ENCODE peak calls at places on chromosome 14, in five cellular contexts. One of them, this sample, is unnamed.

GRCh38 chr14:99628832-99629618 is 15.9 kb upstream of the HHIPL1 start:
- DNase-seq in GM12865: peak
- DNase-seq in A673: peak
- DNase-seq in stomach: peak
- DNase-seq in spleen: peak
- DNase-seq in this sample: peak

GRCh38 chr14:65132855-65133254 is 30.5 kb upstream of the MAX start:
- DNase-seq in stomach: no peak
- DNase-seq in GM12865: no peak
- DNase-seq in spleen: no peak
- DNase-seq in A673: no peak
- DNase-seq in this sample: no peak

GRCh38 chr14:104743461-104744380 is 9.2 kb upstream of the SIVA1 start:
- DNase-seq in A673: no peak
- DNase-seq in GM12865: no peak
- DNase-seq in stomach: no peak
- DNase-seq in spleen: peak
- DNase-seq in this sample: peak

GRCh38 chr14:73176673-73177072 is 40.4 kb downstream of the PSEN1 start:
- DNase-seq in GM12865: no peak
- DNase-seq in spleen: no peak
- DNase-seq in stomach: no peak
- DNase-seq in A673: no peak
- DNase-seq in this sample: peak

GRCh38 chr14:68856572-68856971 is 63.7 kb upstream of the ZFP36L1 start:
- DNase-seq in stomach: no peak
- DNase-seq in spleen: no peak
- DNase-seq in GM12865: no peak
- DNase-seq in A673: no peak
- DNase-seq in this sample: peak

GRCh38 chr14:103594265-103594664 is 31.5 kb downstream of the COA8 start:
- DNase-seq in spleen: no peak
- DNase-seq in A673: peak
- DNase-seq in GM12865: no peak
- DNase-seq in stomach: no peak
- DNase-seq in this sample: peak

GRCh38 chr14:24303988-24304387 is 3.8 kb downstream of the CIDEB start:
- DNase-seq in spleen: no peak
- DNase-seq in A673: no peak
- DNase-seq in stomach: no peak
- DNase-seq in GM12865: no peak
- DNase-seq in this sample: no peak

GRCh38 chr14:23306412-23307145 is at the start of gene BCL2L2:
- DNase-seq in A673: peak
- DNase-seq in GM12865: peak
- DNase-seq in stomach: peak
- DNase-seq in spleen: peak
- DNase-seq in this sample: peak

GRCh38 chr14:36105401-36105800 is 71.1 kb downstream of the PTCSC3 start:
- DNase-seq in spleen: no peak
- DNase-seq in A673: peak
- DNase-seq in stomach: no peak
- DNase-seq in GM12865: no peak
- DNase-seq in this sample: peak

GRCh38 chr14:24135834-24136683 is at the start of gene PSME1:
- DNase-seq in stomach: peak
- DNase-seq in GM12865: peak
- DNase-seq in A673: peak
- DNase-seq in spleen: peak
- DNase-seq in this sample: peak

GRCh38 chr14:96978525-96979272 is 181.5 kb downstream of the VRK1 start:
- DNase-seq in GM12865: no peak
- DNase-seq in stomach: no peak
- DNase-seq in A673: no peak
- DNase-seq in spleen: no peak
- DNase-seq in this sample: no peak

GRCh38 chr14:65922166-65922565 is 509.6 kb downstream of the FUT8 start:
- DNase-seq in stomach: no peak
- DNase-seq in spleen: no peak
- DNase-seq in A673: no peak
- DNase-seq in GM12865: no peak
- DNase-seq in this sample: peak

GRCh38 chr14:99255621-99256482 is 16.1 kb downstream of the BCL11B start:
- DNase-seq in GM12865: no peak
- DNase-seq in A673: no peak
- DNase-seq in spleen: no peak
- DNase-seq in stomach: no peak
- DNase-seq in this sample: no peak

GRCh38 chr14:67856806-67857205 is 37.2 kb downstream of the RAD51B start:
- DNase-seq in spleen: no peak
- DNase-seq in A673: no peak
- DNase-seq in stomach: no peak
- DNase-seq in GM12865: no peak
- DNase-seq in this sample: no peak

GRCh38 chr14:59918824-59919581 is 941 bp upstream of the LRRC9 start:
- DNase-seq in spleen: no peak
- DNase-seq in GM12865: peak
- DNase-seq in A673: peak
- DNase-seq in stomach: no peak
- DNase-seq in this sample: peak

GRCh38 chr14:70087380-70087697 is 101.4 kb downstream of the SLC8A3 start:
- DNase-seq in A673: no peak
- DNase-seq in spleen: no peak
- DNase-seq in stomach: no peak
- DNase-seq in GM12865: no peak
- DNase-seq in this sample: no peak

GRCh38 chr14:70084226-70084625 is 104.5 kb downstream of the SLC8A3 start:
- DNase-seq in spleen: no peak
- DNase-seq in A673: no peak
- DNase-seq in GM12865: no peak
- DNase-seq in stomach: no peak
- DNase-seq in this sample: no peak

GRCh38 chr14:70086685-70087379 is 101.9 kb downstream of the SLC8A3 start:
- DNase-seq in spleen: no peak
- DNase-seq in A673: peak
- DNase-seq in stomach: peak
- DNase-seq in GM12865: peak
- DNase-seq in this sample: peak
- TF ChIP-seq CTCF in spleen: peak
- TF ChIP-seq CTCF in A673: peak
- TF ChIP-seq CTCF in stomach: no peak
- TF ChIP-seq CTCF in GM12865: peak
- TF ChIP-seq CTCF in this sample: peak

GRCh38 chr14:57578427-57579220 is 85.0 kb upstream of the CCDC198 start:
- DNase-seq in stomach: no peak
- DNase-seq in spleen: no peak
- DNase-seq in GM12865: no peak
- DNase-seq in A673: no peak
- DNase-seq in this sample: no peak

GRCh38 chr14:57573193-57573592 is 79.5 kb upstream of the CCDC198 start:
- DNase-seq in A673: no peak
- DNase-seq in spleen: no peak
- DNase-seq in GM12865: no peak
- DNase-seq in stomach: no peak
- DNase-seq in this sample: no peak

GRCh38 chr14:57575482-57575881 is 81.8 kb upstream of the CCDC198 start:
- DNase-seq in spleen: no peak
- DNase-seq in A673: peak
- DNase-seq in stomach: no peak
- DNase-seq in GM12865: no peak
- DNase-seq in this sample: no peak

GRCh38 chr14:57576498-57576897 is 82.8 kb upstream of the CCDC198 start:
- DNase-seq in A673: no peak
- DNase-seq in GM12865: no peak
- DNase-seq in spleen: no peak
- DNase-seq in stomach: no peak
- DNase-seq in this sample: no peak

DNA sequence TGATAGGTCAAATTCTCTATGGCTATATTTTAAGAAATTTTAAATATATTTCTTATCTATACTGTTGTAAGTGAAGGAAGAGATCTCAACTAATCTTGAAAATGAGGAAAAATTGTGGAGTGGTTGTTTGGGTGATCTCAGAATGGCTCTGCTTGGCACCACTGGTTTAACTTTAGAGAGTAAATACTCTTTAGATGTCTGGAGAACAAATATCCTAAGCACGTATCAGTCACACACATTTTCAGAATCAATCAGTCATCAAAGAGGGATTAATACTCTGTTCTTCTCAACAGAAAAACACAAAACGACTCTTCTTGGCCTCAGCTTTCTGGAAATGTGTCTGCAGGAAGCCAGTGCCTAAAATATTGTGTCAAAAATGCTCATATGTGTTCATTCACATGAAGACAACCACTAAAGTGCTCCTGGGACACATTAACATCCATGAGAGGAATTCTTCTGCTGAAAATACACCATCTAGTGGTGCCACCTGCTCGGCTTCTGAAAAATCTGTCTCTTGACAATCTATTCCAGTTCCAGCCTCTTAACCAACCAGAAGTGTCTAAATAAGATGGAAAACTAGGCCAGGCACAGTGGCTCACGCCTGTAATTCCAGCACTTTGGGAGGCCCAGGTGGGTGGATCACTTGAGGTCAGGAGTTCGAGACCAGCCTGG is 81.1 kb upstream of the CCDC198 start:
- DNase-seq in GM12865: no peak
- DNase-seq in spleen: no peak
- DNase-seq in A673: peak
- DNase-seq in stomach: no peak
- DNase-seq in this sample: peak
- TF ChIP-seq CTCF in GM12865: no peak
- TF ChIP-seq CTCF in spleen: no peak
- TF ChIP-seq CTCF in A673: peak
- TF ChIP-seq CTCF in stomach: no peak
- TF ChIP-seq CTCF in this sample: peak

GRCh38 chr14:55133416-55133815 is 4.4 kb downstream of the LGALS3 start:
- DNase-seq in spleen: no peak
- DNase-seq in A673: peak
- DNase-seq in GM12865: no peak
- DNase-seq in stomach: no peak
- DNase-seq in this sample: peak
- TF ChIP-seq CTCF in spleen: peak
- TF ChIP-seq CTCF in A673: peak
- TF ChIP-seq CTCF in GM12865: no peak
- TF ChIP-seq CTCF in stomach: no peak
- TF ChIP-seq CTCF in this sample: peak

GRCh38 chr14:91418387-91419043 is 895 bp upstream of the CCDC88C start:
- DNase-seq in stomach: peak
- DNase-seq in spleen: peak
- DNase-seq in A673: peak
- DNase-seq in GM12865: peak
- DNase-seq in this sample: peak

GRCh38 chr14:91417983-91418386 is 365 bp upstream of the CCDC88C start:
- DNase-seq in A673: peak
- DNase-seq in GM12865: peak
- DNase-seq in spleen: no peak
- DNase-seq in stomach: peak
- DNase-seq in this sample: no peak

GRCh38 chr14:91419451-91419850 is 1.8 kb upstream of the CCDC88C start:
- DNase-seq in stomach: no peak
- DNase-seq in GM12865: no peak
- DNase-seq in spleen: no peak
- DNase-seq in A673: no peak
- DNase-seq in this sample: no peak

GRCh38 chr14:91417134-91417982 is at the start of gene CCDC88C:
- DNase-seq in GM12865: peak
- DNase-seq in A673: peak
- DNase-seq in spleen: peak
- DNase-seq in stomach: peak
- DNase-seq in this sample: no peak

GRCh38 chr14:91419044-91419397 is 1.4 kb upstream of the CCDC88C start:
- DNase-seq in stomach: peak
- DNase-seq in spleen: no peak
- DNase-seq in GM12865: no peak
- DNase-seq in A673: no peak
- DNase-seq in this sample: no peak
- TF ChIP-seq CTCF in stomach: no peak
- TF ChIP-seq CTCF in spleen: no peak
- TF ChIP-seq CTCF in GM12865: no peak
- TF ChIP-seq CTCF in A673: no peak
- TF ChIP-seq CTCF in this sample: no peak

This sample was measured in fibroblast of mammary gland.